ENCODE peak calls at places on chromosomes 13 and 19, in six cellular contexts. One of them, this sample, is unnamed.

GRCh38 chr19:48385461-48386087 is 5.8 kb downstream of the KDELR1 start:
- DNase-seq in stomach: no peak
- DNase-seq in SK-N-SH: no peak
- DNase-seq in HCT116: no peak
- DNase-seq in endothelial cell of umbilical vein: no peak
- DNase-seq in prostate gland: no peak
- DNase-seq in this sample: no peak

GRCh38 chr19:42176649-42176989 is 40.9 kb downstream of the DEDD2 start:
- DNase-seq in stomach: peak; percentile 31
- DNase-seq in SK-N-SH: peak; percentile 82
- DNase-seq in HCT116: no peak
- DNase-seq in endothelial cell of umbilical vein: no peak
- DNase-seq in prostate gland: no peak
- DNase-seq in this sample: no peak

GRCh38 chr19:57314146-57314545 is 6.1 kb upstream of the ZNF543 start:
- DNase-seq in stomach: no peak
- DNase-seq in SK-N-SH: no peak
- DNase-seq in HCT116: no peak
- DNase-seq in endothelial cell of umbilical vein: no peak
- DNase-seq in prostate gland: no peak
- DNase-seq in this sample: no peak

GRCh38 chr19:18496167-18496979 is 25.5 kb downstream of the ELL start:
- DNase-seq in stomach: peak; percentile 89
- DNase-seq in SK-N-SH: no peak
- DNase-seq in HCT116: no peak
- DNase-seq in endothelial cell of umbilical vein: no peak
- DNase-seq in prostate gland: no peak
- DNase-seq in this sample: no peak

GRCh38 chr13:22176968-22177545 is 506.2 kb downstream of the FGF9 start:
- DNase-seq in stomach: no peak
- DNase-seq in SK-N-SH: no peak
- DNase-seq in HCT116: no peak
- DNase-seq in endothelial cell of umbilical vein: no peak
- DNase-seq in prostate gland: no peak
- DNase-seq in this sample: no peak

GRCh38 chr19:6528544-6529121 is 2.2 kb upstream of the TNFSF9 start:
- DNase-seq in stomach: no peak
- DNase-seq in SK-N-SH: no peak
- DNase-seq in HCT116: no peak
- DNase-seq in endothelial cell of umbilical vein: no peak
- DNase-seq in prostate gland: no peak
- DNase-seq in this sample: no peak

GRCh38 chr13:95480131-95480545 is 72.4 kb upstream of the CLDN10 start:
- DNase-seq in stomach: no peak
- DNase-seq in SK-N-SH: no peak
- DNase-seq in HCT116: no peak
- DNase-seq in endothelial cell of umbilical vein: peak; percentile 65
- DNase-seq in prostate gland: no peak
- DNase-seq in this sample: no peak

GRCh38 chr19:5436101-5436947 is 18.9 kb upstream of the ZNRF4 start:
- DNase-seq in stomach: no peak
- DNase-seq in SK-N-SH: peak; percentile 99
- DNase-seq in HCT116: no peak
- DNase-seq in endothelial cell of umbilical vein: no peak
- DNase-seq in prostate gland: no peak
- DNase-seq in this sample: no peak

GRCh38 chr19:46384396-46384795 is 29.0 kb downstream of the CCDC8 start:
- DNase-seq in stomach: no peak
- DNase-seq in SK-N-SH: no peak
- DNase-seq in HCT116: no peak
- DNase-seq in endothelial cell of umbilical vein: no peak
- DNase-seq in prostate gland: no peak
- DNase-seq in this sample: peak; percentile 46

GRCh38 chr19:45159204-45159970 is 1.4 kb downstream of the NKPD1 start:
- DNase-seq in stomach: no peak
- DNase-seq in SK-N-SH: no peak
- DNase-seq in HCT116: no peak
- DNase-seq in endothelial cell of umbilical vein: no peak
- DNase-seq in prostate gland: no peak
- DNase-seq in this sample: no peak

GRCh38 chr19:45156231-45156630 is 4.6 kb downstream of the NKPD1 start:
- DNase-seq in stomach: no peak
- DNase-seq in SK-N-SH: no peak
- DNase-seq in HCT116: no peak
- DNase-seq in endothelial cell of umbilical vein: no peak
- DNase-seq in prostate gland: no peak
- DNase-seq in this sample: no peak

GRCh38 chr19:45154064-45154827 is 6.5 kb downstream of the NKPD1 start:
- DNase-seq in stomach: no peak
- DNase-seq in SK-N-SH: no peak
- DNase-seq in HCT116: peak; percentile 92
- DNase-seq in endothelial cell of umbilical vein: peak; percentile 13
- DNase-seq in prostate gland: no peak
- DNase-seq in this sample: no peak

GRCh38 chr19:45158503-45159026 is 2.2 kb downstream of the NKPD1 start:
- DNase-seq in stomach: no peak
- DNase-seq in SK-N-SH: no peak
- DNase-seq in HCT116: no peak
- DNase-seq in endothelial cell of umbilical vein: no peak
- DNase-seq in prostate gland: no peak
- DNase-seq in this sample: no peak

DNA sequence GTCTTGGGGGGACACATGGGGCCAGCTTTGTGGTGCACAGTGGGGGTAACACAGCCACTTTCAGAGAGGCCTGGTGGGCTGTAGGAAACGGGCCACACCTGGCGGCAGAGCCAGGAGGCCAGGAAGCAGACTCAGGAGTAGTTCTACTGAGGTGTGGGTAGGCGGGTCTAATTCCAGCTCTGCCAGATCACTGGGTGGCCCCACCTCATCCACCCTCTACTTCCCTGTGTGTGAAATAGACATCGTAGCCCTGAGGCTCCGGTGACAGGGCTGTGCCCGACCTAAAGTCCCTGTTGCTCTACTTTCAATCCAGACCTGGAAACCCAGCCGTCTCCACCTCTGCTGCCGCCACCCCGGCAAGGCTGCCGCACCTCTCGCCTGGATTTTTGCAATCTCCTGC is 4.0 kb downstream of the NKPD1 start:
- DNase-seq in stomach: peak; percentile 36
- DNase-seq in SK-N-SH: no peak
- DNase-seq in HCT116: no peak
- DNase-seq in endothelial cell of umbilical vein: no peak
- DNase-seq in prostate gland: no peak
- DNase-seq in this sample: no peak
- H3K4me1 ChIP-seq in stomach: peaks cover 43% of the 10 kb centered on the region
- H3K4me1 ChIP-seq in SK-N-SH: peaks cover 21% of the 10 kb centered on the region
- H3K4me1 ChIP-seq in HCT116: peaks cover 52% of the 10 kb centered on the region
- H3K4me1 ChIP-seq in endothelial cell of umbilical vein: peaks cover 21% of the 10 kb centered on the region
- H3K4me1 ChIP-seq in prostate gland: peaks cover 28% of the 10 kb centered on the region
- H3K4me1 ChIP-seq in this sample: peaks cover 70% of the 10 kb centered on the region

DNA sequence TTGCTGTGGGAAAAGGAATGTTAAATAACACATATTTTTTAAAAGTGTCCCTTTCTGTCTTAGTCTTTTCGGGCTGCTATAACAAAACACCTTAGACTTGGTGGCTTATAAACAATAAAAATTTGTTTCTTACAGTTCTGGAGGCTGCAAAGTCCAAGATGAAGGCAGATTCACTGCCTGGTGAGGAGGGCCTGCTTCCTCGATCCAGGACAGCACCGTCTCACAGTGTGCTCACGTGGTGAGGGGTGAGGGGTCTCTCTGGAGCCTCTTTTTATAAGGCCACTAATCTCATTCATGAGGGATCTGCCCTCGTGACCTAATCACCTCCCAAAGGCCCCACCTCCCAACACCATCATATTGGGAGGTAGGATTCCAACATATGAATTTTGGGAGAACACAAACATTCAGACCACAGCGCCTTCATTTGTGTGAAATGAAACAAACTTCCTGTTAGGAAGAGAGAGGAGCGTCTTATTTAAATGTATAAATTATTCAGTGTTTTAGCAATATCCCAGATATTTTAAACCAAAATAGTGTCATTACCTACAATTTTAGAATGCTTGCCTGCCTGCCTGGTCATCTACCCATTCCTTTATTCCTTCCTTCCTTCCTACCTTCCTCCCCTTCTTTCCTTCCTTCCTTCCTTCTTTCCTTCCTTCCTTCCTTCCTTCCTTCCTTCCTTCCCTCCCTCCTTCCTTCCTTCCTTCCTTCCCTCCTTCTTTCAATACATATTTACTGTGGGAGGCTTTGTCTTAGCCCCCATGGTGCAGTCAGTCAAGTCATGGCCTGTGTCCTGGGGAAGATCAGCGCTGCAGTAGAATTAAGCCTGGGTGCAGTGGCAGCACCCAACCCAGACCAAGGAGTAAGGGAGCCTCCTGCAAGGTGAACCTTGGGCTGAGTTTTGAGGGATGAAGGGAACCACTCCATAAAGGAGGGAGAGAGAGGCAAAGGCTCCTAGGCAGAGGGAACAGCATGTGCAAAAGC is 84.2 kb downstream of the TEX26 start:
- DNase-seq in stomach: no peak
- DNase-seq in SK-N-SH: no peak
- DNase-seq in HCT116: no peak
- DNase-seq in endothelial cell of umbilical vein: no peak
- DNase-seq in prostate gland: no peak
- DNase-seq in this sample: no peak
- TF ChIP-seq POLR2AphosphoS5 in stomach: no peak
- TF ChIP-seq POLR2AphosphoS5 in SK-N-SH: no peak
- TF ChIP-seq POLR2AphosphoS5 in HCT116: no peak
- TF ChIP-seq POLR2AphosphoS5 in endothelial cell of umbilical vein: no peak
- TF ChIP-seq POLR2AphosphoS5 in prostate gland: no peak
- TF ChIP-seq POLR2AphosphoS5 in this sample: no peak

GRCh38 chr19:11381535-11382369 is 2.4 kb downstream of the EPOR start:
- DNase-seq in stomach: peak; percentile 68
- DNase-seq in SK-N-SH: peak; percentile 82
- DNase-seq in HCT116: peak; percentile 90
- DNase-seq in endothelial cell of umbilical vein: peak; percentile 81
- DNase-seq in prostate gland: no peak
- DNase-seq in this sample: peak; percentile 89
- TF ChIP-seq CTCF in stomach: no peak
- TF ChIP-seq CTCF in SK-N-SH: peak; percentile 51
- TF ChIP-seq CTCF in HCT116: no peak
- TF ChIP-seq CTCF in endothelial cell of umbilical vein: peak; percentile 26
- TF ChIP-seq CTCF in prostate gland: peak; percentile 17
- TF ChIP-seq CTCF in this sample: no peak

DNA sequence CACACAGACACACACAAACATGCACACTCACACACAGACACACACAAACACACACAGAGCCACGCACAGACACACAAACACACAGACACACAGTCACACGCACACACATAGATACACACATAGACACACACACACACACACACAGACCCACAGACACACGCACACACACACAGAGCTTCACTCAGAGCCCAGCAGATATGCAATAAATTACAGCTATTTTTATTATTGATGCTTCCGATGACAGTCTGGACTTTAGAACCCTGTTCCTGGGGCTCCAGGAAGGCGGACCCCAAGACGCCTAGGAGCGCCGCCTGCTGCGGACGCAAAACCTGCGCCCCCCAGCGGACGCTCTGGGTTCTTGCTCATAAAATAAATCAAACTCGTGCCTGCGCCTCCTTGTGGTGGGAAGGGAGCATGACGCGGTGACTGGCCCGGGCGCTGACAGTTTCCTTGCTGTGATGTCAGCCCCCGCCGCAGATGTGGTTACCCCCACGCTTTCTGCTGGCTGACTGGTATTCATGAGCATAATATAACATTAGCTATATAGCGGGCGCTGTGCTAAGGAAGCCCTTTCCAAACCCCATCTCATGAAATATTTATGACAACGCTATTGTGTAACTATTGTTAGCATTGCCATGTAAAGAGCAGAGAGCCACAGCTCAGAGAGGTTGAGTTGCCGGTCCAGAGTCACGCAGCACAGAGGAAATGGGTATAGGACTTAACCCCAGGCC is 64.4 kb upstream of the TM9SF2 start:
- DNase-seq in stomach: peak; percentile 91
- DNase-seq in SK-N-SH: peak; percentile 86
- DNase-seq in HCT116: peak; percentile 78
- DNase-seq in endothelial cell of umbilical vein: peak; percentile 84
- DNase-seq in prostate gland: peak; percentile 70
- DNase-seq in this sample: peak; percentile 94
- H3K4me1 ChIP-seq in stomach: peaks cover 44% of the 10 kb centered on the region
- H3K4me1 ChIP-seq in SK-N-SH: peaks cover 10% of the 10 kb centered on the region
- H3K4me1 ChIP-seq in HCT116: peaks cover 43% of the 10 kb centered on the region
- H3K4me1 ChIP-seq in endothelial cell of umbilical vein: peaks cover 9% of the 10 kb centered on the region
- H3K4me1 ChIP-seq in prostate gland: no peaks in the 10 kb centered on the region
- H3K4me1 ChIP-seq in this sample: peaks cover 23% of the 10 kb centered on the region

DNA sequence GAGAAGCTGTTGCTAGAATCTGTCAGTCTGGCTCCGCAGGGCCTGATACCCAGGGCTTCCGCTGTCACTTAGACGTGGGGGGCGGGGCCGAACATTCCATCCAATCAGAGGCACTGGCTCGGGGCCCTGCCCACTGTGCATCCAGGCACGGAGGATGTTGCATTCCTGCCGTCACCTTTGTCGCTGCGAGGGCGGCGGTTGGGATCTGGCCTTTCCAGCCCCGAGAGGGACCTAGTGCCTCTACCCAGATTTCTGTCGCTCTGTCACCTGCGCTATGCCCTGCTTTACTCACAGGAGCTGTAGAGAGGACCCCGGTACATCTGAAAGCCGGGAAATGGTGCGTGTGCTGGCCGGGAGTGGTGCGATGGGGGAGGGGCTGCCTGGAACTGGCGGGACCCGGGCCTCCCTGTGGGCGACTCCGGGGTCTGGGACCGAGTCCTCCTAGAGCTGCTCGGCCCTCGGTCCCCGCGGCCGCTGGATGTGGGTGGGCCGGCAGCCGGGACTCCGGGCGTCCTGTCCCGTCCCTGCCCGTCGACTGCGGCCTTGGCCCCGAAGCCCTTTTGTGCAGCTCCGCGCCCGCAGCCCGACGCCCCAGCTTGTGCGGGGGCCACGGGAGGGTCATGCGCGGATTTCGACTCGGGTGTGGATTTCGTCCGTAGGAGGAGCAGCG is at the start of gene ZNF439:
- DNase-seq in stomach: peak; percentile 91
- DNase-seq in SK-N-SH: peak; percentile 95
- DNase-seq in HCT116: no peak
- DNase-seq in endothelial cell of umbilical vein: peak; percentile 7
- DNase-seq in prostate gland: peak; percentile 92
- DNase-seq in this sample: peak; percentile 97
- TF ChIP-seq POLR2AphosphoS5 in stomach: no peak
- TF ChIP-seq POLR2AphosphoS5 in SK-N-SH: peak; percentile 48
- TF ChIP-seq POLR2AphosphoS5 in HCT116: no peak
- TF ChIP-seq POLR2AphosphoS5 in endothelial cell of umbilical vein: no peak
- TF ChIP-seq POLR2AphosphoS5 in prostate gland: peak; percentile 86
- TF ChIP-seq POLR2AphosphoS5 in this sample: no peak

GRCh38 chr13:28822801-28823200 is 2.7 kb downstream of the MTUS2 start:
- DNase-seq in stomach: no peak
- DNase-seq in SK-N-SH: no peak
- DNase-seq in HCT116: no peak
- DNase-seq in endothelial cell of umbilical vein: no peak
- DNase-seq in prostate gland: no peak
- DNase-seq in this sample: no peak

GRCh38 chr13:28822161-28822560 is 2.0 kb downstream of the MTUS2 start:
- DNase-seq in stomach: no peak
- DNase-seq in SK-N-SH: no peak
- DNase-seq in HCT116: no peak
- DNase-seq in endothelial cell of umbilical vein: no peak
- DNase-seq in prostate gland: no peak
- DNase-seq in this sample: no peak

GRCh38 chr13:28830580-28830979 is 10.4 kb downstream of the MTUS2 start:
- DNase-seq in stomach: no peak
- DNase-seq in SK-N-SH: no peak
- DNase-seq in HCT116: no peak
- DNase-seq in endothelial cell of umbilical vein: no peak
- DNase-seq in prostate gland: no peak
- DNase-seq in this sample: no peak

GRCh38 chr13:28831117-28831516 is 11.0 kb downstream of the MTUS2 start:
- DNase-seq in stomach: no peak
- DNase-seq in SK-N-SH: no peak
- DNase-seq in HCT116: no peak
- DNase-seq in endothelial cell of umbilical vein: no peak
- DNase-seq in prostate gland: no peak
- DNase-seq in this sample: no peak

GRCh38 chr13:28826368-28826767 is 6.2 kb downstream of the MTUS2 start:
- DNase-seq in stomach: no peak
- DNase-seq in SK-N-SH: no peak
- DNase-seq in HCT116: no peak
- DNase-seq in endothelial cell of umbilical vein: no peak
- DNase-seq in prostate gland: no peak
- DNase-seq in this sample: no peak
- TF ChIP-seq CTCF in stomach: no peak
- TF ChIP-seq CTCF in SK-N-SH: no peak
- TF ChIP-seq CTCF in HCT116: no peak
- TF ChIP-seq CTCF in endothelial cell of umbilical vein: no peak
- TF ChIP-seq CTCF in prostate gland: no peak
- TF ChIP-seq CTCF in this sample: no peak

This sample was measured in suprapubic skin.